ENCODE peak calls at places on chromosomes 1 and 21, in nine cellular contexts. H is GOT3; B is HT1080; J is CD4-positive, alpha-beta T cell; S is foreskin melanocyte; C is T1000; Y is NCI-H2029; N is epithelial cell of esophagus; O is astrocyte of the spinal cord. Q is an unnamed sample.

GRCh38 chr1:226548281-226549093 is at the start of gene STUM:
- DNase-seq in H (no peak), B (no peak), J (no peak), S (no peak), C (no peak), Y (no peak), N (peak; percentile 46), O (no peak), Q (no peak)

GRCh38 chr1:160410412-160411005 is 10.1 kb downstream of the VANGL2 start:
- DNase-seq in H (no peak), B (no peak), J (no peak), S (no peak), C (no peak), Y (peak; percentile 61), N (no peak), O (peak; percentile 30), Q (no peak)

GRCh38 chr1:28830814-28831213 is 18.8 kb downstream of the OPRD1 start:
- DNase-seq in H (no peak), B (no peak), J (no peak), S (no peak), C (no peak), Y (peak; percentile 15), N (no peak), O (no peak), Q (no peak)

GRCh38 chr1:150562384-150563339 is 13.5 kb downstream of the ADAMTSL4 start:
- DNase-seq in H (no peak), B (no peak), J (peak; percentile 73), S (no peak), C (no peak), Y (no peak), N (peak; percentile 53), O (no peak), Q (no peak)

GRCh38 chr1:1079408-1080121 is 5.5 kb upstream of the RNF223 start:
- DNase-seq in H (no peak), B (peak; percentile 96), J (no peak), S (peak; percentile 66), C (peak; percentile 95), Y (no peak), N (peak; percentile 84), O (peak; percentile 70), Q (peak; percentile 86)

GRCh38 chr1:222020553-222020952 is 278.7 kb upstream of the DUSP10 start:
- DNase-seq in H (no peak), B (no peak), J (no peak), S (no peak), C (no peak), Y (no peak), N (no peak), O (no peak), Q (no peak)

GRCh38 chr1:110237406-110238152 is 27.5 kb downstream of the KCNC4 start:
- DNase-seq in H (no peak), B (no peak), J (no peak), S (no peak), C (no peak), Y (peak; percentile 43), N (no peak), O (no peak), Q (no peak)

GRCh38 chr1:229579101-229579651 is 20.7 kb upstream of the ABCB10 start:
- DNase-seq in H (no peak), B (no peak), J (no peak), S (peak; percentile 83), C (no peak), Y (peak; percentile 93), N (peak; percentile 40), O (peak; percentile 39), Q (no peak)

GRCh38 chr21:43767980-43768867 is 7.9 kb downstream of the CSTB start:
- DNase-seq in H (no peak), B (peak; percentile 72), J (no peak), S (no peak), C (peak; percentile 33), Y (no peak), N (peak; percentile 94), O (peak; percentile 79), Q (peak; percentile 66)

GRCh38 chr1:43522776-43523480 is 7.8 kb upstream of the PTPRF start:
- DNase-seq in H (peak; percentile 14), B (peak; percentile 87), J (no peak), S (no peak), C (peak; percentile 62), Y (peak; percentile 44), N (peak; percentile 99), O (peak; percentile 42), Q (peak; percentile 94)

GRCh38 chr1:68293122-68293521 is 60.8 kb upstream of the WLS start:
- DNase-seq in H (no peak), B (no peak), J (no peak), S (no peak), C (no peak), Y (no peak), N (no peak), O (no peak), Q (no peak)

GRCh38 chr1:14970115-14970798 is 183.3 kb upstream of the TMEM51 start:
- DNase-seq in H (no peak), B (peak; percentile 84), J (no peak), S (peak; percentile 94), C (peak; percentile 76), Y (peak; percentile 16), N (peak; percentile 83), O (peak; percentile 80), Q (peak; percentile 48)

GRCh38 chr1:116346943-116347673 is 25.9 kb upstream of the ATP1A1 start:
- DNase-seq in H (no peak), B (no peak), J (no peak), S (peak; percentile 53), C (no peak), Y (no peak), N (no peak), O (no peak), Q (no peak)

GRCh38 chr21:45048968-45049367 is 25.4 kb upstream of the ADARB1 start:
- DNase-seq in H (no peak), B (no peak), J (no peak), S (no peak), C (no peak), Y (no peak), N (no peak), O (no peak), Q (no peak)

GRCh38 chr1:2382621-2383361 is 8.6 kb downstream of the MORN1 start:
- DNase-seq in H (no peak), B (peak; percentile 19), J (no peak), S (no peak), C (no peak), Y (no peak), N (peak; percentile 48), O (peak; percentile 26), Q (no peak)

GRCh38 chr1:246001142-246001812 is 505.8 kb downstream of the SMYD3 start:
- DNase-seq in H (no peak), B (no peak), J (no peak), S (peak; percentile 31), C (no peak), Y (no peak), N (peak; percentile 78), O (peak; percentile 87), Q (no peak)

GRCh38 chr1:204941415-204942338 is 71.0 kb downstream of the NFASC start:
- DNase-seq in H (peak; percentile 13), B (peak; percentile 45), J (peak; percentile 3), S (peak; percentile 40), C (no peak), Y (peak; percentile 32), N (peak; percentile 71), O (peak; percentile 36), Q (no peak)

GRCh38 chr1:17630048-17630830 is 90.7 kb downstream of the ARHGEF10L start:
- DNase-seq in H (no peak), B (no peak), J (no peak), S (no peak), C (no peak), Y (no peak), N (peak; percentile 48), O (no peak), Q (no peak)

GRCh38 chr21:14751602-14752001 is 205.5 kb upstream of the SAMSN1 start:
- DNase-seq in H (no peak), B (no peak), J (no peak), S (no peak), C (no peak), Y (no peak), N (no peak), O (no peak), Q (no peak)

GRCh38 chr1:60984066-60984799 is 98.1 kb upstream of the NFIA start:
- DNase-seq in H (no peak), B (peak; percentile 40), J (no peak), S (no peak), C (no peak), Y (no peak), N (no peak), O (peak; percentile 43), Q (no peak)

GRCh38 chr1:39422604-39423003 is 68.8 kb upstream of the BMP8A start:
- DNase-seq in H (no peak), B (no peak), J (no peak), S (no peak), C (no peak), Y (no peak), N (no peak), O (no peak), Q (no peak)

GRCh38 chr1:230909974-230910754 is 41.8 kb upstream of the C1orf198 start:
- DNase-seq in H (no peak), B (no peak), J (no peak), S (no peak), C (no peak), Y (no peak), N (peak; percentile 4), O (no peak), Q (no peak)

GRCh38 chr1:232980336-232980978 is 30.0 kb downstream of the NTPCR start:
- DNase-seq in H (no peak), B (no peak), J (no peak), S (no peak), C (no peak), Y (no peak), N (no peak), O (no peak), Q (no peak)

Q was measured in keratinocyte.